ENCODE peak calls at places on chromosome 9, in four cellular contexts. Q is epithelial cell of esophagus, W is heart left ventricle, C is HCT116. V is an unnamed sample.

GRCh38 chr9:89750117-89750551 is 145.3 kb downstream of the GADD45G start:
- DNase-seq in W (peak; percentile 78), C (no peak), Q (no peak), V (no peak)

GRCh38 chr9:127360205-127360604 is 36.8 kb upstream of the SLC2A8 start:
- DNase-seq in W (no peak), C (no peak), Q (peak; percentile 22), V (peak; percentile 37)

GRCh38 chr9:93468763-93469456 is 15.5 kb upstream of the FAM120AOS start:
- DNase-seq in Q (peak; percentile 16), W (no peak), C (no peak), V (peak; percentile 12)

GRCh38 chr9:90547896-90548295 is 94.7 kb downstream of the DIRAS2 start:
- DNase-seq in C (no peak), W (no peak), Q (peak; percentile 11), V (peak; percentile 5)

GRCh38 chr9:34715639-34716215 is 5.8 kb upstream of the CCL21 start:
- DNase-seq in C (no peak), W (no peak), Q (peak; percentile 88), V (peak; percentile 89)

GRCh38 chr9:27033815-27034403 is 28.4 kb upstream of the LRRC19 start:
- DNase-seq in Q (peak; percentile 58), C (peak; percentile 18), W (peak; percentile 38), V (peak; percentile 59)

GRCh38 chr9:74736635-74737034 is 151.1 kb downstream of the TRPM6 start:
- DNase-seq in W (no peak), Q (no peak), C (no peak), V (no peak)

GRCh38 chr9:127778280-127779135 is at the start of gene SH2D3C:
- DNase-seq in Q (no peak), C (no peak), W (peak; percentile 76), V (no peak)

GRCh38 chr9:114484215-114484853 is 20.9 kb downstream of the WHRN start:
- DNase-seq in C (no peak), Q (no peak), W (no peak), V (no peak)

GRCh38 chr9:13139641-13140171 is 139.8 kb downstream of the MPDZ start:
- DNase-seq in W (no peak), C (no peak), Q (peak; percentile 78), V (peak; percentile 90)

GRCh38 chr9:27094640-27095039 is 14.4 kb upstream of the TEK start:
- DNase-seq in Q (peak; percentile 75), W (no peak), C (no peak), V (peak; percentile 91)

GRCh38 chr9:127980056-127980705 is 608 bp downstream of the EEIG1 start:
- DNase-seq in W (peak; percentile 48), Q (peak; percentile 54), C (no peak), V (no peak)

GRCh38 chr9:88738708-88739107 is 203.7 kb downstream of the NXNL2 start:
- DNase-seq in W (no peak), C (no peak), Q (no peak), V (no peak)

GRCh38 chr9:84738353-84738752 is 68.8 kb downstream of the NTRK2 start:
- DNase-seq in C (no peak), Q (no peak), W (no peak), V (no peak)

GRCh38 chr9:123415593-123415930 is 59.6 kb downstream of the CRB2 start:
- DNase-seq in C (no peak), Q (no peak), W (no peak), V (no peak)

GRCh38 chr9:95157491-95158151 is 159.9 kb downstream of the FANCC start:
- DNase-seq in C (no peak), Q (peak; percentile 69), W (peak; percentile 59), V (peak; percentile 71)

GRCh38 chr9:92734931-92735906 is 29.4 kb downstream of the BICD2 start:
- DNase-seq in Q (no peak), W (no peak), C (no peak), V (no peak)

GRCh38 chr9:115757461-115757860 is 396.1 kb upstream of the PAPPA start:
- DNase-seq in W (no peak), C (no peak), Q (peak; percentile 40), V (peak; percentile 36)

GRCh38 chr9:684950-685340 is 156.6 kb upstream of the DMRT1 start:
- DNase-seq in Q (peak; percentile 91), C (no peak), W (no peak), V (peak; percentile 96)

GRCh38 chr9:133394687-133395271 is 18.6 kb downstream of the STKLD1 start:
- DNase-seq in C (no peak), Q (no peak), W (no peak), V (no peak)

GRCh38 chr9:96015876-96016686 is 140.6 kb downstream of the ERCC6L2 start:
- DNase-seq in Q (no peak), W (no peak), C (no peak), V (no peak)

GRCh38 chr9:34254966-34255825 is 73.9 kb downstream of the KIF24 start:
- DNase-seq in W (peak; percentile 34), C (no peak), Q (no peak), V (no peak)

GRCh38 chr9:105168935-105169334 is 75.5 kb upstream of the SLC44A1 start:
- DNase-seq in W (peak; percentile 42), Q (no peak), C (no peak), V (peak; percentile 17)

GRCh38 chr9:102779341-102779740 is 215.8 kb upstream of the CYLC2 start:
- DNase-seq in C (no peak), Q (peak; percentile 1), W (no peak), V (no peak)

GRCh38 chr9:36099718-36100117 is 36.8 kb upstream of the GLIPR2 start:
- DNase-seq in C (no peak), W (no peak), Q (no peak), V (no peak)

GRCh38 chr9:133114451-133114885 is 6.6 kb downstream of the RALGDS start:
- DNase-seq in Q (peak; percentile 44), C (no peak), W (peak; percentile 85), V (no peak)

DNA sequence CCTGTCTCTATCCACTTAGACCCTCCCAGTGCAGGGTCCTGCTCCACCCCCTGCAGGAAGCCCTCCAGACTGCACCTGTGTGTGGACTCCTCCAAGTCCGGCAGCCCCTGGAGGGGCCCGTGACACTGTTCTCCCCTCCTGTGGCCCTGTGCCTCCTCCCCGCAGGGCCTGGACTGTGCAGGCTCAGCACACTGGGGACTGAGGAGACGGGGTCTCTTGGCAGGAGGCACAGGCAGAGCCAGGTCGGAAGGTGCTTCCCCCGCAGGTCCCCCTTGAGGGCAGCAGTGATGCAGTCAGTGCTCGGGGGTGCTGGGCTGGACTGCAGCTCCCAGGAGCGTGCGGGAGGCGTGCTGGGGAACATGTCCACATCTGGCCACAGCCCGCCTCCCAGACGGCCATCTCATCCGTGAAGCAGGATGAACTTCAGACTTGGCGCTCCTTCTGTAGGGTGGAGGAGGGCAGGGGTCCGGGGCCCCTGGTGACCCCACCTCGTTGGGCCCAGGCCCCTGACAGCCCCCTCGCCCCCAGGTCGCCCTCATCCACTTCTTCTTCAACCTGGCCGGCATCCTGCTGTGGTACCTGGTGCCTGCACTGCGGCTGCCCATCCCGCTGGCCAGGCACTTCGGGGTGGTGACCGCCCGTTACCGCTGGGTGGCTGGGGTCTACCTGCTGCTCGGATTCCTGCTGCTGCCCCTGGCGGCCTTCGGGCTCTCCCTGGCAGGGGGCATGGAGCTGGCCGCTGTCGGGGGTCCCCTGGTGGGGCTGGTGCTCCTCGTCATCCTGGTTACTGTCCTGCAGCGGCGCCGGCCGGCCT is 4.9 kb downstream of the SLC34A3 start:
- DNase-seq in C (no peak), W (no peak), Q (no peak), V (no peak)
- H3K4me3 ChIP-seq in C (no peak overlapping the region), W (peak overlapping the region; percentile 34), Q (no peak overlapping the region), V (no peak overlapping the region)

DNA sequence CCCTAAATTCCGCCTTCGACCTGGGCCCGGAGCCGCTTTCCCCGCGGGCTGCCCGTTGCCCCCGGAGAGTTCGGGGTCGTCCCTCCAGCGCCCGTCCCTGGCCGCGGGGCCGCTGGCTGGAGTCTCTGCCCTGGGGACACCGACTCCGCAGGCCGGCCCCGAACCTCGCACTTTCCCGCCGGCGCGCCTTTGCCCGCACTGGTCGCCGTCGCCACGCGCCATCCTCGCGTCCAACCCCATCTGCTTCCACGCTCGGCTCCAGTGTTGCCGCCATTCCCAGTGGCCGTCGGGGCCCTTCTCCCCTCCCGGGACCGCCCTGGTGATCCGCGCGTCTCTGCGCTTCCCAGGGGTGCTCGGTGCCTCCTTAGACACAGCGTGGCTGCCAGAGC is 11.0 kb downstream of the LHX3 start:
- DNase-seq in W (no peak), C (no peak), Q (no peak), V (no peak)
- H3K4me3 ChIP-seq in W (no peak overlapping the region), C (no peak overlapping the region), Q (no peak overlapping the region), V (no peak overlapping the region)

GRCh38 chr9:3858961-3859360 is 333.2 kb upstream of the RFX3 start:
- DNase-seq in W (no peak), C (no peak), Q (peak; percentile 63), V (peak; percentile 61)

GRCh38 chr9:3863686-3864085 is 337.9 kb upstream of the RFX3 start:
- DNase-seq in W (no peak), Q (no peak), C (no peak), V (no peak)

GRCh38 chr9:3865373-3865772 is 339.6 kb upstream of the RFX3 start:
- DNase-seq in W (no peak), Q (peak; percentile 77), C (no peak), V (peak; percentile 79)

GRCh38 chr9:3868012-3868411 is 342.2 kb upstream of the RFX3 start:
- DNase-seq in Q (peak; percentile 25), W (no peak), C (no peak), V (peak; percentile 27)

DNA sequence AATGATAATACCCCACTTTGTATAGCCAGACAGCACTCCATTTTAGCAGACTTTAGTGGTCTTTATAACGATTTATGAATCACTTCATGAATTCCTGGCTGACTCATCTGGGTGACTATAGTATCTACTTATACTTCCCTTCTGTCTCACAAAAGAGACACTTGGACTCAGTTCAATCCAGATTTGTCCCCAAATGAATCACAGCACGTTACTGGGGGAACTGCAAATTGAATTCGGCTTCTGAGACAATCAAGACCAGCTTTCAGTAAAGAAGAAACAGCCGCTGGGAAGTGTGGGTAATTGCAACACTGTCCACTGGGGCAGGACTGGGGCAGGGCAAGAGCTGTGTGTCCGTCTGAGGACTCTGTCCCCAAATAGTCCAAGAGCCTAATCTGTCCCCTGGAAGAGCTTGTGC is 337.3 kb upstream of the RFX3 start:
- DNase-seq in C (peak; percentile 78), W (no peak), Q (peak; percentile 78), V (peak; percentile 87)
- H3K4me3 ChIP-seq in C (peak overlapping the region; percentile 28), W (no peak overlapping the region), Q (no peak overlapping the region), V (no peak overlapping the region)

DNA sequence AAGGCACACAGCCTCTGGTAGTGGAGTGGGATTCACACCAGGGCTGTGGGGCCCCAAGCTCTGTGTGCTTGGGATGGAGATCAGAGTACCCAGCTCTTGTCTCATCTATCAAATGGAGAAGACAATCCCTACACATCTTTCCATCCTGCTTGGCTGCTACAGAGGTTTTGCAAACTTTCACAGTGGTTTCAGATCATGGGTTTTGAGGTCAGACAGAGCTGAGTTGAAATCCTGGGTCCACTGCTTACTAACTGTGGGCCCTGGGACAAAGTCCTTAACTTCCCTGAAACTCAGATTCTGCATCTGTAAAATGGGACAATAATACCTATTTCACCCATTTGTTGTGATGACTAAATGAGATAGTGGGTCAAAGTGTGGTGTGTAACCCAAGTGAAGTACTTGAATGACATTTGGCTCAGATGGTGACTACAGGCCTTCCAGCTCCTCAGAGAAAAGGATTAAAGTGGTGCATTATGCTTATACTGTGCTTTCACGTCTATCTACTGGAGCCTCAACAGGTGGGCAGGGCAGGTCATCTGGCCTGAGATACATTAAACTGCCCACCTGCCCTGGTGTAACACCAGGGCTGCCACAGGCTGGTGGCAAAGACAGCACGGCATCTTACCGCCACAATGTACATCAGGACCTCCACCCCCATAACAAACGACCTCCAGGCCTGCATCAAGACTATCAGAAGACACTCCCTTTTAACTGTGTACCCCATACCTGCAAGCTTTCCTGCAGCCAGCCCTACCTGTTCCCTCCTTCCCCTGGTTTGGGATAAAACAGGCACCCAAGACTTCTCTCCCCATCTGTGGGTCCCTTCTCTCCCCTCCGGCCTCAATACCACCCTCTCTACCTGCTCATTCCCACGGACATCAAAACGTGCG is 774 bp upstream of the TRAF1 start:
- DNase-seq in Q (no peak), C (no peak), W (no peak), V (no peak)
- H3K4me3 ChIP-seq in Q (no peak overlapping the region), C (no peak overlapping the region), W (no peak overlapping the region), V (no peak overlapping the region)

V was measured in bronchial epithelial cell.